ENCODE peak calls at places on chromosome 14, in ten cellular contexts. Z, Q, N, P, R, F, D, E, W and V are unnamed samples.

GRCh38 chr14:72024043-72024407 is 91.8 kb downstream of the RGS6 start:
- DNase-seq in E (no peak), F (peak; percentile 83), D (peak; percentile 43), Q (no peak), R (peak; percentile 21), W (peak; percentile 34), N (peak; percentile 67), P (peak; percentile 81), Z (peak; percentile 30), V (peak; percentile 43)

GRCh38 chr14:102085503-102085902 is 1.3 kb downstream of the HSP90AA1 start:
- DNase-seq in Z (no peak), Q (no peak), F (no peak), D (no peak), N (no peak), P (no peak), E (no peak), R (no peak), W (no peak), V (no peak)

GRCh38 chr14:65141523-65141922 is 39.2 kb upstream of the MAX start:
- DNase-seq in F (no peak), R (no peak), N (no peak), Q (no peak), Z (no peak), E (no peak), P (no peak), W (no peak), D (no peak), V (no peak)

GRCh38 chr14:35821546-35822411 is 4.4 kb upstream of the BRMS1L start:
- DNase-seq in P (peak; percentile 44), Q (peak; percentile 36), Z (peak; percentile 17), E (no peak), F (peak; percentile 73), N (no peak), D (peak; percentile 24), R (peak; percentile 45), W (peak; percentile 36), V (peak; percentile 38)

GRCh38 chr14:46571970-46572369 is 79.6 kb downstream of the RPL10L start:
- DNase-seq in F (no peak), N (no peak), W (no peak), Q (no peak), R (no peak), E (no peak), D (no peak), Z (no peak), P (no peak), V (no peak)

GRCh38 chr14:44370727-44371126 is 136.4 kb downstream of the FSCB start:
- DNase-seq in R (no peak), E (no peak), Z (no peak), D (no peak), Q (no peak), F (no peak), P (no peak), N (no peak), W (no peak), V (no peak)

GRCh38 chr14:36254020-36254614 is 66.3 kb downstream of the MBIP start:
- DNase-seq in F (peak; percentile 76), N (no peak), R (peak; percentile 19), P (no peak), Q (peak; percentile 25), E (no peak), D (no peak), W (no peak), Z (no peak), V (no peak)

GRCh38 chr14:36519431-36520321 is at the start of gene NKX2-1:
- DNase-seq in Q (no peak), P (no peak), Z (peak; percentile 24), R (no peak), W (no peak), F (peak; percentile 87), E (no peak), N (no peak), D (no peak), V (peak; percentile 40)

GRCh38 chr14:88229428-88229827 is 93.6 kb downstream of the KCNK10 start:
- DNase-seq in P (no peak), D (no peak), R (no peak), F (no peak), Z (no peak), Q (no peak), W (no peak), E (no peak), N (no peak), V (no peak)

GRCh38 chr14:88234442-88234841 is 88.6 kb downstream of the KCNK10 start:
- DNase-seq in N (no peak), W (no peak), R (no peak), P (no peak), E (no peak), D (no peak), Z (no peak), F (peak; percentile 45), Q (no peak), V (no peak)

GRCh38 chr14:88232783-88233182 is 90.3 kb downstream of the KCNK10 start:
- DNase-seq in R (no peak), N (no peak), D (no peak), P (no peak), W (no peak), E (no peak), Q (no peak), Z (no peak), F (no peak), V (no peak)

GRCh38 chr14:88231626-88232025 is 91.4 kb downstream of the KCNK10 start:
- DNase-seq in Q (no peak), R (no peak), Z (no peak), W (no peak), N (no peak), P (no peak), E (no peak), F (no peak), D (no peak), V (no peak)

DNA sequence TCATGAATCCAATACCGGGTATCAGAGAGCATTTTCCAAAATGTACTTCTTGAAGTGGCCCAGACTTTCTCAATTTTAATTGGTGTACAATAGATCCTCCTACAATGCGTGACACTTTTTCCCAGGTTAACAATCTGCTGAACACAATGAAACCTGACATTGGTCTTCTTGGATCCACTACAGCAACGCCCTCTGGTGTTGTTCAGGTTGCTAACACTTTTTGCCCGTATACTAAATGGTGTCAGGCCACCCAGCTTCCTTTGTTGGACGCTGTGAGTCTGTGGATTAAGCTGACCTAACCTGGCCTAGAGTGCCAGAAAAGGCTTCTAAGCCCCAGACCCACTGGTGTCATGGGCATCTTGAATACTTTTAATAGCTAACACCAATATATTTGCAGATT is 89.2 kb downstream of the KCNK10 start:
- DNase-seq in P (peak; percentile 41), N (peak; percentile 15), F (peak; percentile 80), R (no peak), Q (no peak), W (peak; percentile 11), D (no peak), E (no peak), Z (no peak), V (no peak)
- TF ChIP-seq CTCF in P (peak; percentile 49), N (no peak), F (peak; percentile 72), R (peak; percentile 24), Q (peak; percentile 30), W (no peak), D (no peak), E (no peak), Z (peak; percentile 20), V (peak; percentile 37)

GRCh38 chr14:70955543-70956480 is 48.6 kb downstream of the PCNX1 start:
- DNase-seq in E (no peak), F (peak; percentile 41), R (peak; percentile 26), P (peak; percentile 63), W (no peak), Z (peak; percentile 13), Q (peak; percentile 35), N (no peak), D (no peak), V (no peak)
- TF ChIP-seq CTCF in E (peak; percentile 42), F (peak; percentile 62), R (peak; percentile 69), P (peak; percentile 63), W (no peak), Z (peak; percentile 68), Q (peak; percentile 78), N (no peak), D (peak; percentile 35), V (peak; percentile 52)

GRCh38 chr14:26730929-26731618 is 133.2 kb upstream of the NOVA1 start:
- DNase-seq in Z (no peak), E (peak; percentile 15), N (peak; percentile 58), P (no peak), W (peak; percentile 41), D (no peak), R (peak; percentile 3), Q (no peak), F (peak; percentile 80), V (no peak)
- TF ChIP-seq CTCF in Z (no peak), E (peak; percentile 44), N (peak; percentile 13), P (no peak), W (peak; percentile 65), D (no peak), R (peak; percentile 50), Q (peak; percentile 21), F (peak; percentile 82), V (no peak)

DNA sequence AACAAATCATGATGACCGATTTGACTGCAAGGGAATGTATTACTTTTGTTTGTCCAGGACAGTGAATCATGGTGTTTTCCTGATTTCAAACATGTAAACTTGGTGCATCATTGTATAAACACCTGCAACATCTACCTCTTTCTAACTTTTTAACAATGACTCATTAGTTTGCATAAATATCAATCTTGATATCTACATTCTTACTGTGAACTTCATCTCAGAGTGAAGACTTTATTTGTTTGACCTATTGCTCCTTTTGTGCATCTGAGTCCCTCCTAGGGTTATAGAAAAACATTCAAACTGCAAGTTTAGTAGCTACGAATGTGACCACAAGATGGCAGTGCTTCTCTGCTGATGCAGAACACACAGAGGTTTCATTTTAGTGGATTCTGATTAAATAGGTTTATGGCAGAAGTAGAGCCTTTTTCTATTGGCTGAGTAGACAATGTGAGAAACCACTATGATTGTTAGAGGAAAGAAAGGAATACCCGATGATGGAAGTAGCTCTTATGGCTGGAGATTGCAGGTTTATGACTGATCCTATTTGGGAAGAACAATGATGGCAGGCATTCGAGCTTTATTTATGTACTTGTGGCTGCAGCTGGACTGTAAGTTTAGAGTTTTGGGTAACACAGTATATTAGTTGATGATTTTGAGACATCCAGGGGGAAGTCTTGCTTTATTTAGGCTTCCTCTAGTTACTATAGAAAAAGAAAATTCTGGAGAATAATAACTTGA is 244.2 kb upstream of the OR4E1 start:
- DNase-seq in Q (peak; percentile 22), W (peak; percentile 53), D (peak; percentile 38), N (peak; percentile 64), P (peak; percentile 61), E (peak; percentile 64), F (peak; percentile 83), Z (peak; percentile 17), R (peak; percentile 41), V (peak; percentile 4)
- TF ChIP-seq CTCF in Q (peak; percentile 80), W (peak; percentile 74), D (peak; percentile 45), N (peak; percentile 9), P (peak; percentile 83), E (peak; percentile 78), F (peak; percentile 97), Z (peak; percentile 90), R (peak; percentile 62), V (peak; percentile 78)

DNA sequence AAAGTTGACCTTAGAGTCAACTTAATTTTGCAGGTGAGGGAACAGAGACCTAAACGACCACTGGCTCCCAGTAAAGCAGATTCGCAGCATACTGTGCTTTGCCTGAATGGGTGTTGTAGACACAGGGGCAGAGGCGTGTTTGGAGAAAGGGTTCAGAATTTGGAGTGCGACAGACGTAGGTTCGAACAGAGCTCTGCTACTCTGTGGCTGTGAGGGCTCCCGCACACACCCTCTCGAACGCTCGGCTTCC is 240 bp upstream of the TOMM20L start:
- DNase-seq in R (no peak), Q (no peak), N (no peak), Z (no peak), W (no peak), F (no peak), P (no peak), D (no peak), E (no peak), V (no peak)
- TF ChIP-seq CTCF in R (no peak), Q (no peak), N (no peak), Z (no peak), W (no peak), F (no peak), P (no peak), D (peak; percentile 38), E (no peak), V (no peak)

GRCh38 chr14:88611878-88612277 is 49.0 kb downstream of the ZC3H14 start:
- DNase-seq in W (no peak), D (no peak), Z (no peak), P (no peak), E (no peak), F (no peak), R (peak; percentile 49), Q (no peak), N (no peak), V (no peak)
- TF ChIP-seq CTCF in W (no peak), D (no peak), Z (no peak), P (no peak), E (no peak), F (no peak), R (no peak), Q (peak; percentile 43), N (no peak), V (no peak)